ENCODE peak calls at places on chromosomes 7 and 10, in seven cellular contexts. One of them, this sample, is unnamed.

GRCh38 chr7:44258423-44258760 is 57.6 kb downstream of the YKT6 start:
- DNase-seq in posterior vena cava: no peak
- DNase-seq in fibroblast of lung: no peak
- DNase-seq in activated B cell treated with CpG ODN at 0.5 μM for 24 hours: no peak
- DNase-seq in NCI-H748 treated with DMSO at 0.1 percent for 48 hours: no peak
- DNase-seq in activated CD4-positive, alpha-beta T cell treated with anti-CD3 and anti-CD28 coated beads, Interleukin-2, amount 10 ng/mL, durations not matched to agents 7 days and 5 days: no peak
- DNase-seq in natural killer cell treated with Interleukin-12 subunit alpha and Interleukin-12 subunit beta and Interleukin-15 and Interleukin-18, amount 100 ng/mL, for 72 hours: no peak
- DNase-seq in this sample: no peak

GRCh38 chr10:79379512-79380124 is 32.3 kb downstream of the PPIF start:
- DNase-seq in posterior vena cava: no peak
- DNase-seq in fibroblast of lung: no peak
- DNase-seq in activated B cell treated with CpG ODN at 0.5 μM for 24 hours: no peak
- DNase-seq in NCI-H748 treated with DMSO at 0.1 percent for 48 hours: no peak
- DNase-seq in activated CD4-positive, alpha-beta T cell treated with anti-CD3 and anti-CD28 coated beads, Interleukin-2, amount 10 ng/mL, durations not matched to agents 7 days and 5 days: no peak
- DNase-seq in natural killer cell treated with Interleukin-12 subunit alpha and Interleukin-12 subunit beta and Interleukin-15 and Interleukin-18, amount 100 ng/mL, for 72 hours: no peak
- DNase-seq in this sample: no peak

GRCh38 chr10:31769564-31769963 is 159.1 kb downstream of the ARHGAP12 start:
- DNase-seq in posterior vena cava: no peak
- DNase-seq in fibroblast of lung: peak; percentile 87
- DNase-seq in activated B cell treated with CpG ODN at 0.5 μM for 24 hours: no peak
- DNase-seq in NCI-H748 treated with DMSO at 0.1 percent for 48 hours: no peak
- DNase-seq in activated CD4-positive, alpha-beta T cell treated with anti-CD3 and anti-CD28 coated beads, Interleukin-2, amount 10 ng/mL, durations not matched to agents 7 days and 5 days: no peak
- DNase-seq in natural killer cell treated with Interleukin-12 subunit alpha and Interleukin-12 subunit beta and Interleukin-15 and Interleukin-18, amount 100 ng/mL, for 72 hours: no peak
- DNase-seq in this sample: peak; percentile 81

GRCh38 chr7:79988642-79989041 is 146.0 kb upstream of the GNAI1 start:
- DNase-seq in posterior vena cava: no peak
- DNase-seq in fibroblast of lung: peak; percentile 86
- DNase-seq in activated B cell treated with CpG ODN at 0.5 μM for 24 hours: no peak
- DNase-seq in NCI-H748 treated with DMSO at 0.1 percent for 48 hours: no peak
- DNase-seq in activated CD4-positive, alpha-beta T cell treated with anti-CD3 and anti-CD28 coated beads, Interleukin-2, amount 10 ng/mL, durations not matched to agents 7 days and 5 days: no peak
- DNase-seq in natural killer cell treated with Interleukin-12 subunit alpha and Interleukin-12 subunit beta and Interleukin-15 and Interleukin-18, amount 100 ng/mL, for 72 hours: no peak
- DNase-seq in this sample: peak; percentile 77

GRCh38 chr10:122114156-122114747 is 125.3 kb downstream of the TACC2 start:
- DNase-seq in posterior vena cava: no peak
- DNase-seq in fibroblast of lung: no peak
- DNase-seq in activated B cell treated with CpG ODN at 0.5 μM for 24 hours: no peak
- DNase-seq in NCI-H748 treated with DMSO at 0.1 percent for 48 hours: no peak
- DNase-seq in activated CD4-positive, alpha-beta T cell treated with anti-CD3 and anti-CD28 coated beads, Interleukin-2, amount 10 ng/mL, durations not matched to agents 7 days and 5 days: no peak
- DNase-seq in natural killer cell treated with Interleukin-12 subunit alpha and Interleukin-12 subunit beta and Interleukin-15 and Interleukin-18, amount 100 ng/mL, for 72 hours: no peak
- DNase-seq in this sample: no peak

GRCh38 chr10:79507436-79508167 is 4.7 kb upstream of the EIF5AL1 start:
- DNase-seq in posterior vena cava: no peak
- DNase-seq in fibroblast of lung: no peak
- DNase-seq in activated B cell treated with CpG ODN at 0.5 μM for 24 hours: no peak
- DNase-seq in NCI-H748 treated with DMSO at 0.1 percent for 48 hours: no peak
- DNase-seq in activated CD4-positive, alpha-beta T cell treated with anti-CD3 and anti-CD28 coated beads, Interleukin-2, amount 10 ng/mL, durations not matched to agents 7 days and 5 days: no peak
- DNase-seq in natural killer cell treated with Interleukin-12 subunit alpha and Interleukin-12 subunit beta and Interleukin-15 and Interleukin-18, amount 100 ng/mL, for 72 hours: no peak
- DNase-seq in this sample: no peak

GRCh38 chr10:103761075-103761920 is 94.1 kb downstream of the SH3PXD2A start:
- DNase-seq in posterior vena cava: no peak
- DNase-seq in fibroblast of lung: peak; percentile 61
- DNase-seq in activated B cell treated with CpG ODN at 0.5 μM for 24 hours: no peak
- DNase-seq in NCI-H748 treated with DMSO at 0.1 percent for 48 hours: peak; percentile 71
- DNase-seq in activated CD4-positive, alpha-beta T cell treated with anti-CD3 and anti-CD28 coated beads, Interleukin-2, amount 10 ng/mL, durations not matched to agents 7 days and 5 days: no peak
- DNase-seq in natural killer cell treated with Interleukin-12 subunit alpha and Interleukin-12 subunit beta and Interleukin-15 and Interleukin-18, amount 100 ng/mL, for 72 hours: no peak
- DNase-seq in this sample: no peak

GRCh38 chr10:102630663-102631062 is 13.6 kb upstream of the TRIM8 start:
- DNase-seq in posterior vena cava: peak; percentile 44
- DNase-seq in fibroblast of lung: no peak
- DNase-seq in activated B cell treated with CpG ODN at 0.5 μM for 24 hours: no peak
- DNase-seq in NCI-H748 treated with DMSO at 0.1 percent for 48 hours: no peak
- DNase-seq in activated CD4-positive, alpha-beta T cell treated with anti-CD3 and anti-CD28 coated beads, Interleukin-2, amount 10 ng/mL, durations not matched to agents 7 days and 5 days: no peak
- DNase-seq in natural killer cell treated with Interleukin-12 subunit alpha and Interleukin-12 subunit beta and Interleukin-15 and Interleukin-18, amount 100 ng/mL, for 72 hours: no peak
- DNase-seq in this sample: no peak